ENCODE peak calls at places on chromosomes 6 and 20, in five cellular contexts. U is uterus, M is NCI-H1694, D is endothelial cell, H is NT2/D1. X is an unnamed sample.

GRCh38 chr6:105603779-105604592 is 201.1 kb upstream of the PREP start:
- DNase-seq in U (peak), M (no peak), D (no peak), H (no peak), X (no peak)

GRCh38 chr20:59805266-59805665 is 128.2 kb downstream of the SYCP2 start:
- DNase-seq in U (no peak), M (no peak), D (no peak), H (no peak), X (no peak)

GRCh38 chr6:159097256-159097655 is 52.5 kb upstream of the TAGAP start:
- DNase-seq in U (no peak), M (no peak), D (no peak), H (no peak), X (no peak)

GRCh38 chr6:136753624-136754023 is 38.7 kb downstream of the MAP3K5 start:
- DNase-seq in U (no peak), M (no peak), D (no peak), H (no peak), X (no peak)

GRCh38 chr6:108638993-108639392 is 78.3 kb downstream of the FOXO3 start:
- DNase-seq in U (no peak), M (no peak), D (no peak), H (no peak), X (no peak)

GRCh38 chr6:113049190-113049589 is 702.1 kb downstream of the RFPL4B start:
- DNase-seq in U (no peak), M (no peak), D (no peak), H (no peak), X (no peak)

GRCh38 chr6:72414648-72415047 is 207.2 kb upstream of the KCNQ5 start:
- DNase-seq in U (no peak), M (peak), D (no peak), H (no peak), X (no peak)

GRCh38 chr20:63657937-63658748 is at the start of gene RTEL1:
- DNase-seq in U (peak), M (peak), D (peak), H (peak), X (peak)

GRCh38 chr6:142152731-142153130 is 5.7 kb downstream of the VTA1 start:
- DNase-seq in U (no peak), M (no peak), D (no peak), H (no peak), X (no peak)

GRCh38 chr6:16759646-16760535 is 1.4 kb downstream of the ATXN1 start:
- DNase-seq in U (peak), M (peak), D (peak), H (no peak), X (peak)

GRCh38 chr20:39630215-39630614 is 668.1 kb downstream of the DHX35 start:
- DNase-seq in U (no peak), M (no peak), D (no peak), H (no peak), X (no peak)

GRCh38 chr20:22529150-22530019 is 55.0 kb downstream of the FOXA2 start:
- DNase-seq in U (no peak), M (no peak), D (no peak), H (no peak), X (no peak)

GRCh38 chr6:47103931-47104330 is 61.8 kb upstream of the ADGRF1 start:
- DNase-seq in U (no peak), M (no peak), D (no peak), H (no peak), X (peak)

GRCh38 chr6:169868458-169868857 is 117.0 kb downstream of the ERMARD start:
- DNase-seq in U (no peak), M (no peak), D (no peak), H (no peak), X (no peak)

GRCh38 chr6:94065707-94066337 is 646.5 kb upstream of the EPHA7 start:
- DNase-seq in U (no peak), M (no peak), D (no peak), H (no peak), X (no peak)

GRCh38 chr6:27863962-27864905 is 48.0 kb downstream of the OR2B2 start:
- DNase-seq in U (peak), M (no peak), D (no peak), H (no peak), X (no peak)

GRCh38 chr6:140909156-140909555 is 1223.6 kb upstream of the GJE1 start:
- DNase-seq in U (no peak), M (no peak), D (no peak), H (no peak), X (no peak)

GRCh38 chr20:8796088-8796665 is 272.7 kb upstream of the PLCB4 start:
- DNase-seq in U (no peak), M (no peak), D (no peak), H (no peak), X (no peak)

GRCh38 chr20:36794116-36794474 is 20.5 kb upstream of the DSN1 start:
- DNase-seq in U (no peak), M (no peak), D (no peak), H (no peak), X (no peak)

X was measured in MV-4-11.